ENCODE peak calls at places on chromosomes 2 and 18, in eight cellular contexts. M, Q, B, D, I, S, O and Y are unnamed samples.

GRCh38 chr2:64698668-64699444 is 45.1 kb upstream of the SERTAD2 start:
- DNase-seq in M (no peak), Q (peak), B (peak), D (no peak), I (peak), S (peak), O (no peak), Y (peak)

GRCh38 chr2:217714268-217714643 is 288.5 kb downstream of the TNS1 start:
- DNase-seq in M (no peak), Q (no peak), B (no peak), D (no peak), I (peak), S (no peak), O (peak), Y (peak)

GRCh38 chr2:54632733-54633692 is 90.4 kb upstream of the EML6 start:
- DNase-seq in M (no peak), Q (peak), B (peak), D (no peak), I (peak), S (peak), O (no peak), Y (peak)

GRCh38 chr2:190978389-190979053 is 35.5 kb downstream of the STAT1 start:
- DNase-seq in M (no peak), Q (peak), B (no peak), D (no peak), I (peak), S (no peak), O (no peak), Y (peak)

GRCh38 chr18:3869848-3870247 is 419.9 kb downstream of the TGIF1 start:
- DNase-seq in M (peak), Q (peak), B (no peak), D (no peak), I (peak), S (peak), O (peak), Y (peak)

GRCh38 chr18:58288922-58289797 is 245.1 kb downstream of the NEDD4L start:
- DNase-seq in M (no peak), Q (no peak), B (peak), D (no peak), I (peak), S (peak), O (peak), Y (peak)

GRCh38 chr2:16438571-16439294 is 226.9 kb downstream of the CYRIA start:
- DNase-seq in M (no peak), Q (no peak), B (no peak), D (no peak), I (no peak), S (no peak), O (no peak), Y (no peak)

GRCh38 chr2:210503622-210504300 is 27.2 kb upstream of the LANCL1 start:
- DNase-seq in M (no peak), Q (no peak), B (no peak), D (no peak), I (peak), S (no peak), O (peak), Y (peak)

GRCh38 chr2:173986805-173987204 is 21.6 kb upstream of the SP3 start:
- DNase-seq in M (no peak), Q (no peak), B (no peak), D (peak), I (peak), S (no peak), O (no peak), Y (peak)

GRCh38 chr18:21741511-21742322 is 1.1 kb downstream of the MIB1 start:
- DNase-seq in M (peak), Q (no peak), B (no peak), D (peak), I (peak), S (peak), O (no peak), Y (peak)
- TF ChIP-seq CTCF in M (peak), Q (no peak), B (no peak), D (no peak), I (no peak), S (no peak), O (no peak), Y (no peak)

DNA sequence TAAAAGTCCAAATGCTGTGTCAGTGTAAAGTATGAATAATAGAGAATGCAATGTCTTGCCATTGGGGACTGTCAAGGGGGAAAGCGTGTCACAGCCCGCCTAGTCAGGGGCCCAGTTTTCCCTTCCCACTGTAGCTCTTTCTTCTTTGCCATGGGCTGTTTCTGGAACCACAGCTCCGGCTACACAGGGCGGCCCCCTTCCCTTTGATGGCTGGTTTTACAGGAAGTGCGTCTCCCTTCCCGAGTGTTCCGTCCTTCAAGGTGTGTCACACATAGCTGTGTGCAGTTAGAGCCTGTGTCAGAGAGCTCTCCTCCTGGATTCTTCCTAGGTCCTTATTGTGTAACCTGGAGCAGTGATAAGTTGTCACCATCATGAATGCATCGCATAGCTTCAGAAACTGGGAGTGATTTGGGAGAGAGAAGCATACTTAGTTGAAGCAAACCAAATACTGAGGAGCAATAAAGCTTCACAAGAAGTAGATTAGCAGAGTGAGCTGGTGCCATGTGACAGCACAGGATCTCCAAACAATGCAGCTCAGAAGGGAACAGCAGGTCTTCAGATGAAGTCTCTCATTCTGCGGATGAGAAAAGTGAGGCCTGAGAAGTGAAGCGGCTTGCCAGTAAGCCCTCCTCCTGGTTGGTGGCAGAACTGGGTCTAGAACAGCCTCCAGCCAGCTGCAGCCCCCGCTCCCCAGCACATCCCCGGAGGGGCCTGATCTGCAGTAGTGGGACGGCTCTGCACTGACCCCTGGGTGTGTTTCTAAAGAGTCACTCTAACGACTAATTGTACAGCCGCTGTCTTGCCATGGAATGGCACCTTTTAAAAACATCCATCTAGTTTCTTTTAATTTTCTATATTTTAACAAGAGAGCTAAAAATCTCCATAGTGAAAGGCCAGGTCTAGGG is 81.7 kb downstream of the MTCL1 start:
- DNase-seq in M (no peak), Q (no peak), B (no peak), D (no peak), I (no peak), S (no peak), O (peak), Y (no peak)
- H3K4me3 ChIP-seq in M (no peak), Q (no peak), B (no peak), D (no peak), I (no peak), S (no peak), O (no peak), Y (no peak)

GRCh38 chr2:209209943-209210342 is 213.9 kb upstream of the MAP2 start:
- DNase-seq in M (no peak), Q (no peak), B (no peak), D (no peak), I (no peak), S (no peak), O (no peak), Y (no peak)

DNA sequence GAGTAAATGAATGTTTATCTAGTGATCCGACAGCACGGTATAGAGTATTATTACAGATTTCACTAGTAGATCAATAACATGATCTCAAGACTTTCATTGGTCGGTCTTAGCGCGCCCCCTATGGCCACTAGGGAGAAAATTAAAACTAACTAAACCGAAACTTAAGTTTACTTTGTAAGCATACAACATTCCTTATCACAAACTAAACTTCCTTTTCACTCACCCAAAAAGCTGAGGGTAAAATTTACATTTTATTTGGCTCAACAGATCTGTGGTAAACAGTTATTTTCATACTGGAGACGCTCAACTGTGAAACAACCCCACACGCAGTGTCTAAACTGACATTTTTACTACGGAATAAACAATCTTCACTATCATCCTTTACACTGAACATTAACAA is 215.6 kb upstream of the MAP2 start:
- DNase-seq in M (peak), Q (no peak), B (no peak), D (no peak), I (no peak), S (peak), O (peak), Y (peak)
- TF ChIP-seq CTCF in M (peak), Q (no peak), B (peak), D (peak), I (no peak), S (peak), O (peak), Y (peak)

DNA sequence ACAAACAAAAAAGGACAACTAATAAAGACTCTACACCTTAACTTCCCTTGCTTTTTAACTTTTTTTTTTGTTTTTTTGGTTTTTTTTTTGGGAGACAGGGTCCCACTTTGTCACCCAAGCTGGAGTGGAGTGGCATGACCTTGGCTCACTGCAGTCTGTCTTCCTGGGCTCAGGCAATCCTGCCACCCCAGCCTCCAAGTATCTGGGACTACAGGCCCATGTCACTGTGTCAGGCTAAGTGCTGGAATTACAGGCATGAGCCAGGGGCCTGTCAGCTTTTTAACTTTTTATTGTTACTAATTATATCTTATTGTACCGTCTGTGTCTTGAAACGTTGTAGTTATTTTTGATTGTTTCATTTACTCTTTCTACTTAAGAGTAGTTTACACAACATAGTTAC is 25.5 kb downstream of the WDR7 start:
- DNase-seq in M (no peak), Q (no peak), B (no peak), D (no peak), I (no peak), S (no peak), O (no peak), Y (no peak)
- H3K4me3 ChIP-seq in M (no peak), Q (no peak), B (no peak), D (no peak), I (no peak), S (no peak), O (no peak), Y (no peak)

GRCh38 chr18:52995875-52996274 is 655.9 kb downstream of the DCC start:
- DNase-seq in M (no peak), Q (no peak), B (no peak), D (no peak), I (no peak), S (no peak), O (no peak), Y (no peak)

GRCh38 chr18:53004798-53005197 is 664.8 kb downstream of the DCC start:
- DNase-seq in M (no peak), Q (no peak), B (no peak), D (no peak), I (no peak), S (peak), O (no peak), Y (no peak)

GRCh38 chr18:52999633-53000032 is 659.6 kb downstream of the DCC start:
- DNase-seq in M (no peak), Q (no peak), B (no peak), D (no peak), I (no peak), S (no peak), O (no peak), Y (no peak)
- TF ChIP-seq CTCF in M (no peak), Q (no peak), B (no peak), D (no peak), I (no peak), S (no peak), O (peak), Y (no peak)

GRCh38 chr18:59699750-59700534 is 2.7 kb upstream of the CCBE1 start:
- DNase-seq in M (no peak), Q (no peak), B (no peak), D (no peak), I (no peak), S (no peak), O (no peak), Y (no peak)

GRCh38 chr18:59699061-59699460 is 1.8 kb upstream of the CCBE1 start:
- DNase-seq in M (no peak), Q (no peak), B (no peak), D (no peak), I (no peak), S (no peak), O (no peak), Y (peak)

GRCh38 chr18:59696311-59697235 is 650 bp downstream of the CCBE1 start:
- DNase-seq in M (no peak), Q (no peak), B (no peak), D (peak), I (peak), S (no peak), O (peak), Y (peak)

GRCh38 chr18:59695551-59695950 is 1.7 kb downstream of the CCBE1 start:
- DNase-seq in M (no peak), Q (no peak), B (no peak), D (no peak), I (no peak), S (no peak), O (no peak), Y (peak)

DNA sequence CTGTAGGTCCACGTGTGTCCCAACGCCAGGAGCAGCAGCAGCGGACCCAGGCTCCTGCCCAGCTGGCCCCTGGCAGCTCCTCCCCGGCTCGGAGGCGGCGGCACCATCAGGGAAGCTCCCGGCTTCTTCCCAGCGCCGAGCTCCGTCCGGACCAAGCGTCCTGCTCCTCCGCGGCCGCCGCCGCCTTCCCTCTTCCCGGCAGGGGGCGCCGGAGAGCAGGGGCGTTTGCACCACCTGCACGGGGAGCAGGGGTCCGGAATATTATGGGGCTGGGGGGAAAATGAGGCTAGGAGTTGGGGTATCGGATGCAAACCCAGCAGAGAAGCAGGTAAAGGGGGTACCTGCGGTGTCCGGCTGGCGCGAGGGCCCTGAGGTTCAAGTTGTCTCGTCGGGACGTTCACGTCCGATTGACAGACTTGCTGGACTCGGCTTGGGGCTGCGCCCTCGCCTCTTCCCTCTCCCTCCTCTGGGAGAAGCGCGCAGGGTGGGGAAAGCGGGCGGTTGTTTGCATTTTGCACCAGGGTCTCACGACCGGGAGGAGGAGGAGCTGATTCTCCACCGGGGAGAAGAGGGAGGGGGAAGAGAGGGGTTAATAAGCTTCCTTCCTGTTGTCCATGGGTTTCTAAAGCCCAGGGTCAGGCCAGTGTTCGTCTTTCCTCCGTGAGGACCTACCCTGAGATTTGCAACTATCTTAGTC is at the start of gene CCBE1:
- DNase-seq in M (no peak), Q (no peak), B (no peak), D (peak), I (peak), S (peak), O (peak), Y (peak)
- H3K4me3 ChIP-seq in M (no peak), Q (peak), B (peak), D (peak), I (peak), S (no peak), O (peak), Y (peak)